ENCODE peak calls at places on chromosome 15, in five cellular contexts. X is breast epithelium, Q is Peyer's patch, R is HCT116, F is heart left ventricle. N is an unnamed sample.
A peak's percentile ranks its signal among the peaks of the same experiment; 100 is the strongest.

GRCh38 chr15:72070817-72071447 is 47.0 kb downstream of the MYO9A start:
- DNase-seq in X (no peak), Q (no peak), R (no peak), F (no peak), N (no peak)

GRCh38 chr15:91127236-91127914 is 27.3 kb downstream of the SV2B start:
- DNase-seq in X (peak; percentile 20), Q (no peak), R (no peak), F (no peak), N (no peak)

GRCh38 chr15:27866505-27867165 is 232.5 kb downstream of the OCA2 start:
- DNase-seq in X (no peak), Q (no peak), R (no peak), F (no peak), N (no peak)

GRCh38 chr15:101477851-101478353 is 11.6 kb downstream of the PCSK6 start:
- DNase-seq in X (no peak), Q (no peak), R (no peak), F (no peak), N (no peak)

GRCh38 chr15:57343018-57343417 is 33.3 kb upstream of the CGNL1 start:
- DNase-seq in X (no peak), Q (no peak), R (no peak), F (no peak), N (no peak)

GRCh38 chr15:26767169-26767670 is 5.6 kb downstream of the GABRB3 start:
- DNase-seq in X (no peak), Q (no peak), R (no peak), F (no peak), N (no peak)

GRCh38 chr15:96264801-96265515 is 65.5 kb upstream of the NR2F2 start:
- DNase-seq in X (no peak), Q (no peak), R (peak; percentile 74), F (no peak), N (no peak)

GRCh38 chr15:72785452-72786243 is 2.1 kb upstream of the ADPGK start:
- DNase-seq in X (no peak), Q (no peak), R (no peak), F (no peak), N (no peak)

GRCh38 chr15:74776851-74777768 is 4.8 kb upstream of the CSK start:
- DNase-seq in X (no peak), Q (no peak), R (no peak), F (no peak), N (peak; percentile 53)

GRCh38 chr15:73946795-73947370 is 20.6 kb downstream of the LOXL1 start:
- DNase-seq in X (no peak), Q (peak; percentile 19), R (no peak), F (no peak), N (no peak)

GRCh38 chr15:88890495-88890894 is 4.8 kb downstream of the HAPLN3 start:
- DNase-seq in X (no peak), Q (no peak), R (no peak), F (no peak), N (no peak)

GRCh38 chr15:84773716-84774115 is 25.3 kb downstream of the ZNF592 start:
- DNase-seq in X (no peak), Q (no peak), R (no peak), F (no peak), N (no peak)

GRCh38 chr15:101123222-101123910 is 128.5 kb downstream of the CHSY1 start:
- DNase-seq in X (no peak), Q (no peak), R (no peak), F (no peak), N (no peak)

GRCh38 chr15:100788731-100789105 is 90.9 kb upstream of the ALDH1A3 start:
- DNase-seq in X (no peak), Q (no peak), R (no peak), F (no peak), N (peak; percentile 17)

GRCh38 chr15:77032052-77032646 is 37.2 kb downstream of the PSTPIP1 start:
- DNase-seq in X (no peak), Q (peak; percentile 56), R (no peak), F (peak; percentile 24), N (peak; percentile 39)

GRCh38 chr15:76345880-76346665 is 9.5 kb downstream of the ISL2 start:
- DNase-seq in X (no peak), Q (peak; percentile 71), R (no peak), F (no peak), N (no peak)

GRCh38 chr15:43135351-43135750 is 2.0 kb downstream of the TMEM62 start:
- DNase-seq in X (no peak), Q (no peak), R (no peak), F (no peak), N (no peak)

GRCh38 chr15:41256577-41257038 is 25.5 kb downstream of the CHP1 start:
- DNase-seq in X (no peak), Q (no peak), R (no peak), F (no peak), N (no peak)

GRCh38 chr15:35288580-35288979 is 203.5 kb upstream of the NANOGP8 start:
- DNase-seq in X (no peak), Q (no peak), R (no peak), F (no peak), N (no peak)

GRCh38 chr15:39434751-39435238 is 146.1 kb upstream of the THBS1 start:
- DNase-seq in X (no peak), Q (no peak), R (no peak), F (peak; percentile 48), N (no peak)

GRCh38 chr15:93861956-93862741 is 369.2 kb upstream of the MCTP2 start:
- DNase-seq in X (no peak), Q (no peak), R (no peak), F (no peak), N (no peak)

GRCh38 chr15:76234337-76234889 is 76.9 kb downstream of the ETFA start:
- DNase-seq in X (no peak), Q (no peak), R (no peak), F (no peak), N (no peak)

GRCh38 chr15:78077053-78077859 is at the start of gene TBC1D2B:
- DNase-seq in X (no peak), Q (peak; percentile 85), R (no peak), F (peak; percentile 75), N (peak; percentile 86)

GRCh38 chr15:66503780-66504562 is 684 bp downstream of the RPL4 start:
- DNase-seq in X (no peak), Q (no peak), R (no peak), F (no peak), N (no peak)

GRCh38 chr15:63973212-63974009 is 72.9 kb downstream of the DAPK2 start:
- DNase-seq in X (peak; percentile 63), Q (no peak), R (no peak), F (no peak), N (peak; percentile 29)

GRCh38 chr15:32029409-32029861 is 880 bp upstream of the CHRNA7 start:
- DNase-seq in X (no peak), Q (peak; percentile 69), R (no peak), F (no peak), N (no peak)

GRCh38 chr15:49621327-49622210 is 721 bp downstream of the DTWD1 start:
- DNase-seq in X (no peak), Q (no peak), R (no peak), F (no peak), N (no peak)

GRCh38 chr15:66024998-66025397 is 155.7 kb downstream of the RAB11A start:
- DNase-seq in X (no peak), Q (no peak), R (no peak), F (no peak), N (no peak)

GRCh38 chr15:71785996-71786395 is 24.4 kb upstream of the NR2E3 start:
- DNase-seq in X (no peak), Q (no peak), R (no peak), F (no peak), N (no peak)

GRCh38 chr15:75596703-75597345 is 17.7 kb upstream of the PTPN9 start:
- DNase-seq in X (no peak), Q (no peak), R (no peak), F (no peak), N (no peak)

GRCh38 chr15:27601239-27601942 is 497.7 kb downstream of the OCA2 start:
- DNase-seq in X (no peak), Q (no peak), R (no peak), F (no peak), N (no peak)

GRCh38 chr15:82679626-82680199 is 30.0 kb downstream of the AP3B2 start:
- DNase-seq in X (no peak), Q (no peak), R (no peak), F (no peak), N (no peak)
- H3K4me3 ChIP-seq in X (no peak overlapping the region), Q (peak overlapping the region; percentile 37), R (no peak overlapping the region), F (no peak overlapping the region), N (no peak overlapping the region)

DNA sequence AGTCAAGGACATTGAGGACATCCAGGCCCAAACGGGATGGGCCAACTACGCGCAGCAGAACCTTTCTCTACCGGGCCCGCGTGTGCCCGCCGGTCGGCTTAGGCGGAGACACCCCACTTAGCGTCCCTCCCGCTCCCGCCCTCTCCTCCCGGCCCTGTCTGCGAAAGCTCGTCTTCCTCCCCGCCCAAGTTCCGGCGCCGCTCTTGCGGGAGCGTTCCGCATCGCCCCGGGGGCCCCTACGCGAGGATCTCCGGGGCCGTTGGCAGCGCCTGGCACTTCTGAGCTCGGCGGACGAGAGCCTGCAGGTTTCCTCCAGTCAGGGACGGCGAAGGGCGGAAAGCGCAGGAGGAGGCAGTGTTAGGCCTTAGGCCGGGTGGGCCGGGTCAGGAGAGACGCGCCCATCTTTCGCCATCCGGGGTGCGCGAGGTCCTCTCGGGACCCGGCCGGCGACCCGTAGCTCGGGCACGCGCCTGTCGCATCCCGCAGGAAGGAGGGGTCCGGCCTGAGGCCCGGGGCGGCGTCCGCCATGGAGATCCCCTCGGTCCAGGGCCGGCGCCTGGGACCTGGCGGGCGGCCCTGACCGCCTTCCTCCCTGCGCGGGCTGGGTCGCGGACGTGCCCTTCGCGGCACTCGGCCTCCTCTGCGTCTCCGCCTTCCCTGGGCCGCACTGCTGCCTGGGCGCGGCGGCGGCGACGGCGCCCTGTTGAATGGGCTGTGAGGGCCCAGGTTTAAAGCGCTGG is at the start of gene FEM1B:
- DNase-seq in X (peak; percentile 88), Q (peak; percentile 94), R (peak; percentile 81), F (peak; percentile 95), N (peak; percentile 95)
- TF ChIP-seq POLR2A in X (peak; percentile 44), Q (peak; percentile 61), R (peak; percentile 50), F (no peak), N (peak; percentile 80)

GRCh38 chr15:62941719-62942118 is 100.8 kb upstream of the TPM1 start:
- DNase-seq in X (no peak), Q (no peak), R (no peak), F (no peak), N (no peak)

GRCh38 chr15:62940359-62940754 is 102.2 kb upstream of the TPM1 start:
- DNase-seq in X (peak; percentile 9), Q (no peak), R (no peak), F (no peak), N (peak; percentile 71)

GRCh38 chr15:62940755-62941361 is 101.7 kb upstream of the TPM1 start:
- DNase-seq in X (peak; percentile 32), Q (no peak), R (no peak), F (peak; percentile 92), N (peak; percentile 54)

GRCh38 chr15:62945063-62945462 is 97.5 kb upstream of the TPM1 start:
- DNase-seq in X (no peak), Q (no peak), R (no peak), F (no peak), N (no peak)

DNA sequence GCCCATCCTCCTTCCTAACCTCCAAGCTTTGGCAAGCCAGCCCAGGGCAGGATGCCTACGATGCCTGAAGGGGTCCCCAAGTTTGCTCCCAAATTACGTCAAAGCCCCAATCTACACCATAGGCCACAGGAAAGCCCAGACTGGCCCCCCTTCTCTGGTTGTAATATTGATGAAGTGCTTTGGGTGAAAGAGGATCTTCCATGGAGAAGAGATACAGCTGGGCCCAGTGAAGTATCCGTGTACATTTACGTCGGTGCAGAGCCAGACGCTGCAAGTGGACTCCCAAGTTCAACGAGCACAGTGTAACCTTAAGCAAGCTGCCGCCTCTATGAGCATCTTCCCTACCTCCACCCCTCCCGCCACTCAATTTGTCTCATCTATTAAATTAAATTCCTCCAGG is 100.1 kb upstream of the TPM1 start:
- DNase-seq in X (no peak), Q (no peak), R (no peak), F (no peak), N (no peak)
- H3K4me3 ChIP-seq in X (no peak overlapping the region), Q (no peak overlapping the region), R (no peak overlapping the region), F (no peak overlapping the region), N (no peak overlapping the region)

GRCh38 chr15:90101130-90101968 is 919 bp downstream of the IDH2 start:
- DNase-seq in X (no peak), Q (peak; percentile 65), R (no peak), F (peak; percentile 76), N (peak; percentile 76)
- TF ChIP-seq POLR2A in X (no peak), Q (no peak), R (no peak), F (no peak), N (peak; percentile 48)

N was measured in right lobe of liver.